ENCODE peak calls at places on chromosomes 16 and 17, in nine cellular contexts. K is astrocyte, T is transverse colon, B is esophagus squamous epithelium, E is endothelial cell, A is activated B cell treated with CpG ODN at 0.5 μM for 24 hours, Y is psoas muscle, X is adrenal gland, G is heart right ventricle. L is an unnamed sample.

GRCh38 chr16:27302126-27302525 is 11.6 kb upstream of the IL4R start:
- DNase-seq in X (no peak), Y (no peak), B (no peak), G (no peak), E (no peak), T (no peak), A (no peak), K (no peak), L (no peak)

GRCh38 chr17:75370288-75370687 is 35.2 kb downstream of the GRB2 start:
- DNase-seq in B (no peak), K (no peak), E (no peak), A (no peak), G (peak), T (no peak), X (peak), Y (peak), L (no peak)

GRCh38 chr17:21042434-21043295 is at the start of gene USP22:
- DNase-seq in Y (no peak), E (peak), T (no peak), X (peak), K (no peak), B (no peak), A (peak), G (no peak), L (peak)

GRCh38 chr17:29090746-29091395 is 47.9 kb downstream of the PIPOX start:
- DNase-seq in K (no peak), A (no peak), T (no peak), G (no peak), Y (no peak), B (no peak), X (no peak), E (no peak), L (no peak)

GRCh38 chr16:71637398-71637797 is 11.4 kb downstream of the MARVELD3 start:
- DNase-seq in X (no peak), K (peak), Y (no peak), T (no peak), G (no peak), A (no peak), B (no peak), E (no peak), L (no peak)

GRCh38 chr17:80774643-80775281 is 216.9 kb upstream of the CHMP6 start:
- DNase-seq in E (no peak), B (no peak), T (no peak), G (no peak), K (no peak), A (no peak), Y (no peak), X (no peak), L (no peak)

GRCh38 chr17:58327363-58328194 is 1.0 kb downstream of the TSPOAP1 start:
- DNase-seq in G (no peak), B (no peak), K (no peak), A (no peak), X (no peak), Y (no peak), E (no peak), T (no peak), L (no peak)

GRCh38 chr16:56327071-56327928 is 98.0 kb downstream of the AMFR start:
- DNase-seq in B (no peak), X (no peak), K (no peak), E (no peak), T (no peak), G (no peak), A (no peak), Y (no peak), L (no peak)

GRCh38 chr17:41586863-41587495 is at the start of gene KRT14:
- DNase-seq in X (no peak), T (no peak), K (no peak), G (no peak), E (no peak), A (no peak), Y (no peak), B (no peak), L (no peak)

GRCh38 chr16:84754353-84754856 is 54.6 kb downstream of the USP10 start:
- DNase-seq in Y (peak), X (peak), E (peak), T (peak), A (no peak), B (peak), K (peak), G (peak), L (peak)

GRCh38 chr16:22624038-22624656 is 113.5 kb downstream of the NPIPB5 start:
- DNase-seq in G (no peak), Y (no peak), T (no peak), K (no peak), E (no peak), X (no peak), B (no peak), A (no peak), L (no peak)
- TF ChIP-seq CTCF in G (no peak), Y (no peak), T (no peak), K (no peak), E (no peak), X (no peak), B (no peak), A (no peak), L (no peak)

GRCh38 chr17:73691321-73691766 is 47.1 kb upstream of the SDK2 start:
- DNase-seq in T (no peak), X (no peak), K (no peak), Y (no peak), A (no peak), E (no peak), B (no peak), G (no peak), L (no peak)
- TF ChIP-seq CTCF in T (no peak), X (no peak), K (no peak), Y (no peak), A (no peak), E (no peak), B (no peak), G (no peak), L (no peak)

GRCh38 chr17:50712641-50713296 is 5.1 kb upstream of the ANKRD40 start:
- DNase-seq in G (no peak), T (no peak), A (no peak), Y (no peak), K (no peak), E (no peak), B (no peak), X (no peak), L (no peak)

GRCh38 chr17:50710025-50710424 is 2.3 kb upstream of the ANKRD40 start:
- DNase-seq in A (no peak), T (no peak), K (no peak), Y (no peak), G (no peak), B (no peak), X (no peak), E (no peak), L (no peak)

GRCh38 chr17:50707296-50708049 is at the start of gene ANKRD40:
- DNase-seq in E (peak), G (peak), B (peak), X (peak), T (peak), K (peak), Y (peak), A (peak), L (peak)

GRCh38 chr17:50710650-50711049 is 2.9 kb upstream of the ANKRD40 start:
- DNase-seq in E (no peak), B (no peak), K (no peak), Y (no peak), G (no peak), A (no peak), X (no peak), T (no peak), L (no peak)

GRCh38 chr17:50708050-50709000 is 611 bp upstream of the ANKRD40 start:
- DNase-seq in A (no peak), K (no peak), X (no peak), G (no peak), E (no peak), Y (no peak), T (no peak), B (no peak), L (no peak)
- TF ChIP-seq CTCF in A (no peak), K (no peak), X (no peak), G (no peak), E (no peak), Y (no peak), T (peak), B (no peak), L (no peak)

GRCh38 chr16:11472851-11473250 is 113.9 kb downstream of the LITAF start:
- DNase-seq in Y (no peak), E (no peak), X (no peak), A (no peak), T (no peak), G (no peak), B (no peak), K (no peak), L (no peak)

GRCh38 chr16:11473728-11474127 is 113.0 kb downstream of the LITAF start:
- DNase-seq in T (no peak), Y (no peak), E (no peak), K (no peak), G (no peak), B (no peak), X (no peak), A (no peak), L (no peak)

GRCh38 chr16:11472410-11472809 is 114.3 kb downstream of the LITAF start:
- DNase-seq in X (no peak), T (no peak), B (no peak), Y (no peak), G (no peak), A (no peak), E (no peak), K (no peak), L (no peak)

GRCh38 chr16:11470676-11471415 is 115.9 kb downstream of the LITAF start:
- DNase-seq in X (no peak), E (no peak), B (no peak), Y (no peak), G (no peak), A (no peak), K (no peak), T (no peak), L (no peak)

DNA sequence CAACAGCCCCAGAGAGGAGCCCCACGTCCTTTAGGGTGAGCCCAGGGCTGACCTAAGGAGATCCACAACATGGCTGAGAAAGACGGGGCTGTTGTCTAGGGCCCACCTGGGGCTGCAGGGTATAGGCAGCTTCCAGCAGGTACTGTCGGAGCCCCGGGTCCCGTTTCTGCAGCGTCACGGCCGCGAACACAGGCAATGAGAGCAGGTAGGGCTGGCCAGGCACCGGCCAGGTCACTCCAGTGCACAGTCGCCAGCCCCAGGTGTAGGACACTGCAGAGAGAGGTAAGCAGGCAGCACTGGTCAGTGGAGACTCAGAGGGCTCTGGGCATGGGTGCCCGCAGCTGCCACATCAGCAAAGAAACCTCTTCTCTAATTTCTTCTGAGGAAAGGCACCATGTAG is 115.2 kb downstream of the LITAF start:
- DNase-seq in T (no peak), B (no peak), X (no peak), Y (no peak), E (no peak), K (no peak), G (no peak), A (no peak), L (no peak)
- TF ChIP-seq CTCF in T (no peak), B (no peak), X (no peak), Y (no peak), E (no peak), K (no peak), G (no peak), A (no peak), L (no peak)

GRCh38 chr16:54203851-54204505 is 82.6 kb downstream of the IRX3 start:
- DNase-seq in Y (no peak), G (no peak), X (no peak), K (no peak), T (no peak), E (no peak), B (no peak), A (no peak), L (no peak)
- TF ChIP-seq CTCF in Y (no peak), G (no peak), X (no peak), K (no peak), T (no peak), E (no peak), B (no peak), A (no peak), L (no peak)

GRCh38 chr16:87393680-87394055 is 1.5 kb downstream of the MAP1LC3B start:
- DNase-seq in Y (no peak), B (no peak), T (no peak), G (no peak), A (no peak), E (no peak), K (no peak), X (no peak), L (no peak)

GRCh38 chr16:87391324-87391949 is 699 bp upstream of the MAP1LC3B start:
- DNase-seq in T (peak), B (no peak), Y (peak), E (peak), K (no peak), A (no peak), G (peak), X (peak), L (peak)

GRCh38 chr16:87392823-87393679 is 915 bp downstream of the MAP1LC3B start:
- DNase-seq in E (peak), A (peak), X (peak), Y (peak), G (no peak), B (no peak), K (peak), T (peak), L (peak)

GRCh38 chr16:87391950-87392822 is at the start of gene MAP1LC3B:
- DNase-seq in A (peak), Y (peak), X (peak), B (peak), G (peak), E (peak), K (peak), T (peak), L (peak)

DNA sequence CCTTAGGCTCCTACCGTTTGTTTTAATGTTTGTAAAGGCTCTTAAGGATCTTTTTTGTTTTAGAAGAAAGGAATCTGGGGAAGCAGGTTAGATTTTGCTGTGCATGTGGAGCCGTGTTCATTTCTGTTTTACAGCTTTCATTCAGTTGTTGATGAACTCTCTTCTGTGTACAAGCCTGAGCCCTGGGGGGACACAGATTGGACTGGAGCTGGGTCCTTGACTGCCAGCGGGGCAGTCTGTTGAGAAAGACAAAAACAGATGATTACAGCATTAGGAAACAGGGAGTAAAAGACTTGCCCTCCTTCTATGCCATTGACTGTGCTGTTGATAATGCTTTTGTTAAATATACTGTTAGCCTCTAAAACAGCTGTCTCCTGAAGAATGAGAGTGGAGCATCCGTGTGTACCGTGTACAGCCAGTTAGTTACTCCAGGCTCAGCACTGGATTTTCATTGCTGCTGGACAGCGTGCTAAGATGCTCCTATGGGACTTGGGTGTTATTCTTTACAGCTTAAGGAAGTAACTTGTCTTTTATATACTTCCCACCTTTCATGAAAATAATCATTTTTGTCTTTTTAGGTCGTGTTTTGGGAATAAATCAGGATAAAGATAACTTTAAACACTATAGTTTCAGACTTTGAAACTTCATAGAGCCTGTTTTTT is 3.2 kb downstream of the MAP1LC3B start:
- DNase-seq in T (no peak), Y (no peak), B (no peak), G (no peak), A (no peak), X (peak), K (no peak), E (no peak), L (no peak)
- TF ChIP-seq CTCF in T (no peak), Y (no peak), B (no peak), G (no peak), A (no peak), X (no peak), K (no peak), E (no peak), L (no peak)